ENCODE peak calls at places on chromosomes 6 and 20, in six cellular contexts. One of them, this sample, is unnamed.

GRCh38 chr6:6736753-6737654 is 148.5 kb downstream of the LY86 start:
- DNase-seq in NT2/D1: no peak
- DNase-seq in HCT116: no peak
- DNase-seq in HepG2: no peak
- DNase-seq in K562: peak; percentile 87
- DNase-seq in GM12878: no peak
- DNase-seq in this sample: no peak

GRCh38 chr6:168216139-168216538 is 103.4 kb downstream of the DACT2 start:
- DNase-seq in NT2/D1: peak; percentile 44
- DNase-seq in HCT116: no peak
- DNase-seq in HepG2: no peak
- DNase-seq in K562: no peak
- DNase-seq in GM12878: no peak
- DNase-seq in this sample: peak; percentile 41

GRCh38 chr6:47044418-47044817 is 2.3 kb upstream of the ADGRF1 start:
- DNase-seq in NT2/D1: no peak
- DNase-seq in HCT116: peak; percentile 65
- DNase-seq in HepG2: no peak
- DNase-seq in K562: no peak
- DNase-seq in GM12878: no peak
- DNase-seq in this sample: no peak

GRCh38 chr6:37492236-37493046 is 7.3 kb downstream of the CCDC167 start:
- DNase-seq in NT2/D1: no peak
- DNase-seq in HCT116: no peak
- DNase-seq in HepG2: no peak
- DNase-seq in K562: no peak
- DNase-seq in GM12878: no peak
- DNase-seq in this sample: no peak

GRCh38 chr6:51843470-51844390 is 243.7 kb downstream of the PKHD1 start:
- DNase-seq in NT2/D1: no peak
- DNase-seq in HCT116: no peak
- DNase-seq in HepG2: no peak
- DNase-seq in K562: no peak
- DNase-seq in GM12878: no peak
- DNase-seq in this sample: no peak

GRCh38 chr6:39901116-39901655 is 33.1 kb downstream of the MOCS1 start:
- DNase-seq in NT2/D1: no peak
- DNase-seq in HCT116: no peak
- DNase-seq in HepG2: no peak
- DNase-seq in K562: no peak
- DNase-seq in GM12878: no peak
- DNase-seq in this sample: no peak

GRCh38 chr6:16086970-16087369 is 41.9 kb upstream of the MYLIP start:
- DNase-seq in NT2/D1: no peak
- DNase-seq in HCT116: no peak
- DNase-seq in HepG2: no peak
- DNase-seq in K562: no peak
- DNase-seq in GM12878: no peak
- DNase-seq in this sample: no peak

GRCh38 chr20:62634330-62634967 is 7.9 kb upstream of the SLCO4A1 start:
- DNase-seq in NT2/D1: no peak
- DNase-seq in HCT116: no peak
- DNase-seq in HepG2: no peak
- DNase-seq in K562: no peak
- DNase-seq in GM12878: no peak
- DNase-seq in this sample: no peak

GRCh38 chr6:2531426-2532208 is 219.1 kb downstream of the MYLK4 start:
- DNase-seq in NT2/D1: no peak
- DNase-seq in HCT116: no peak
- DNase-seq in HepG2: no peak
- DNase-seq in K562: no peak
- DNase-seq in GM12878: no peak
- DNase-seq in this sample: no peak

GRCh38 chr20:46128310-46129151 is 10.4 kb downstream of the CD40 start:
- DNase-seq in NT2/D1: no peak
- DNase-seq in HCT116: no peak
- DNase-seq in HepG2: peak; percentile 23
- DNase-seq in K562: peak; percentile 70
- DNase-seq in GM12878: no peak
- DNase-seq in this sample: no peak

GRCh38 chr20:2006452-2007381 is 12.9 kb upstream of the PDYN start:
- DNase-seq in NT2/D1: no peak
- DNase-seq in HCT116: peak; percentile 19
- DNase-seq in HepG2: peak; percentile 46
- DNase-seq in K562: peak; percentile 70
- DNase-seq in GM12878: no peak
- DNase-seq in this sample: no peak

GRCh38 chr6:130376921-130377320 is 11.1 kb downstream of the TMEM200A start:
- DNase-seq in NT2/D1: no peak
- DNase-seq in HCT116: no peak
- DNase-seq in HepG2: no peak
- DNase-seq in K562: no peak
- DNase-seq in GM12878: no peak
- DNase-seq in this sample: no peak

GRCh38 chr6:149563203-149563927 is 2.8 kb upstream of the GINM1 start:
- DNase-seq in NT2/D1: no peak
- DNase-seq in HCT116: no peak
- DNase-seq in HepG2: no peak
- DNase-seq in K562: no peak
- DNase-seq in GM12878: no peak
- DNase-seq in this sample: no peak

GRCh38 chr6:134373282-134373922 is 55.5 kb upstream of the SGK1 start:
- DNase-seq in NT2/D1: no peak
- DNase-seq in HCT116: no peak
- DNase-seq in HepG2: no peak
- DNase-seq in K562: no peak
- DNase-seq in GM12878: peak; percentile 85
- DNase-seq in this sample: no peak

GRCh38 chr6:41093729-41094128 is 21.0 kb downstream of the NFYA start:
- DNase-seq in NT2/D1: no peak
- DNase-seq in HCT116: no peak
- DNase-seq in HepG2: no peak
- DNase-seq in K562: no peak
- DNase-seq in GM12878: no peak
- DNase-seq in this sample: no peak

GRCh38 chr20:4161447-4162251 is 146.3 kb upstream of the RNF24 start:
- DNase-seq in NT2/D1: no peak
- DNase-seq in HCT116: no peak
- DNase-seq in HepG2: peak; percentile 25
- DNase-seq in K562: no peak
- DNase-seq in GM12878: peak; percentile 19
- DNase-seq in this sample: no peak

GRCh38 chr6:33958208-33958862 is 154.5 kb upstream of the MLN start:
- DNase-seq in NT2/D1: no peak
- DNase-seq in HCT116: no peak
- DNase-seq in HepG2: peak; percentile 13
- DNase-seq in K562: peak; percentile 56
- DNase-seq in GM12878: no peak
- DNase-seq in this sample: peak; percentile 82

GRCh38 chr6:113539202-113539601 is 317.9 kb upstream of the MARCKS start:
- DNase-seq in NT2/D1: no peak
- DNase-seq in HCT116: no peak
- DNase-seq in HepG2: no peak
- DNase-seq in K562: no peak
- DNase-seq in GM12878: no peak
- DNase-seq in this sample: no peak

GRCh38 chr6:19855510-19855909 is 18.3 kb downstream of the ID4 start:
- DNase-seq in NT2/D1: no peak
- DNase-seq in HCT116: no peak
- DNase-seq in HepG2: no peak
- DNase-seq in K562: no peak
- DNase-seq in GM12878: no peak
- DNase-seq in this sample: no peak

GRCh38 chr20:53413188-53413631 is 180.4 kb downstream of the ZNF217 start:
- DNase-seq in NT2/D1: peak; percentile 42
- DNase-seq in HCT116: peak; percentile 50
- DNase-seq in HepG2: peak; percentile 83
- DNase-seq in K562: peak; percentile 62
- DNase-seq in GM12878: peak; percentile 52
- DNase-seq in this sample: peak; percentile 73

GRCh38 chr6:9581155-9581554 is 833.7 kb downstream of the TFAP2A start:
- DNase-seq in NT2/D1: no peak
- DNase-seq in HCT116: no peak
- DNase-seq in HepG2: no peak
- DNase-seq in K562: no peak
- DNase-seq in GM12878: no peak
- DNase-seq in this sample: no peak

GRCh38 chr6:9583946-9584345 is 830.9 kb downstream of the TFAP2A start:
- DNase-seq in NT2/D1: no peak
- DNase-seq in HCT116: no peak
- DNase-seq in HepG2: no peak
- DNase-seq in K562: no peak
- DNase-seq in GM12878: no peak
- DNase-seq in this sample: no peak
- TF ChIP-seq ZNF274 in NT2/D1: no peak
- TF ChIP-seq ZNF274 in HCT116: no peak
- TF ChIP-seq ZNF274 in HepG2: no peak
- TF ChIP-seq ZNF274 in K562: no peak
- TF ChIP-seq ZNF274 in GM12878: no peak
- TF ChIP-seq ZNF274 in this sample: no peak

DNA sequence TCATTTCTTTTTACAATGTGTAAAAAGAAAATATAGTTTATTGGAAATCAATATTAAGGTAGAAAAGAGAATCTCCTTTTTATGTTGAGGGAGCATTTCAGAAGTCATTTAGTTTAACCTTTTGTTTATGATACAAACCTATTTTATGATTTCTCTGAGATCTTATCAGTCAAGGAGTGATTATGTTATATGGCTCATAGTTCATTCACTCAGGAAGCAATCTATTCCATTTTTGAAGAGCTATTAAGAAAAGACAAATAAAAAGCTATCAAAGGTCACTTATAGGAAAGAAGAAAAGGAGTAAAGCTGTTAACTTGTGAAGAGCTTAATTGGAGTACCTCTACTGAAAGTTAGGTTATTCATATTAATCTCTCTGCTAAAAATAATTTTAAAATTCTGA is 526.6 kb upstream of the JAG1 start:
- DNase-seq in NT2/D1: no peak
- DNase-seq in HCT116: no peak
- DNase-seq in HepG2: no peak
- DNase-seq in K562: no peak
- DNase-seq in GM12878: no peak
- DNase-seq in this sample: no peak
- TF ChIP-seq ZNF274 in NT2/D1: no peak
- TF ChIP-seq ZNF274 in HCT116: no peak
- TF ChIP-seq ZNF274 in HepG2: no peak
- TF ChIP-seq ZNF274 in K562: no peak
- TF ChIP-seq ZNF274 in GM12878: no peak
- TF ChIP-seq ZNF274 in this sample: no peak

GRCh38 chr20:23078351-23078993 is 7.7 kb downstream of the CD93 start:
- DNase-seq in NT2/D1: no peak
- DNase-seq in HCT116: no peak
- DNase-seq in HepG2: no peak
- DNase-seq in K562: no peak
- DNase-seq in GM12878: no peak
- DNase-seq in this sample: no peak

GRCh38 chr20:23079926-23080325 is 6.2 kb downstream of the CD93 start:
- DNase-seq in NT2/D1: no peak
- DNase-seq in HCT116: no peak
- DNase-seq in HepG2: no peak
- DNase-seq in K562: no peak
- DNase-seq in GM12878: no peak
- DNase-seq in this sample: no peak

GRCh38 chr20:23077277-23077676 is 8.8 kb downstream of the CD93 start:
- DNase-seq in NT2/D1: no peak
- DNase-seq in HCT116: no peak
- DNase-seq in HepG2: no peak
- DNase-seq in K562: no peak
- DNase-seq in GM12878: no peak
- DNase-seq in this sample: no peak

GRCh38 chr20:23080521-23080920 is 5.6 kb downstream of the CD93 start:
- DNase-seq in NT2/D1: no peak
- DNase-seq in HCT116: no peak
- DNase-seq in HepG2: no peak
- DNase-seq in K562: no peak
- DNase-seq in GM12878: no peak
- DNase-seq in this sample: no peak

DNA sequence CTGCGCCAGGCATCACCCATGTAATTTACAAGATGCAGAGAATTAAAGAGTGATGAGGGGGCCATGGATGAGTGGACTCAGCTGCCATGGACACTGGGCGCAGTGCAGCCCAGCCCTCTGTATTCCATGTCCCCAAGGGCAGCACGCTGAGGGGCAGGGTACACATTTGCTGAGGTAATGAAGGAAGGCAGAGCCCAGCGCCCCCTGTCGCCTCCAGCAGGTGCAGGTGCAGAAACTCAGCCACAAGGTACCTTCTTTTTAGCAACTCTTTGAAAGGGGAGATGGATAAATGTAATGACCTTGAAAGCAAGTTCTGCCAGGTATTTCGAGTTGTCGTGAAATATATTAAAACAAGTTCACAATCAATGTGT is 7.1 kb downstream of the CD93 start:
- DNase-seq in NT2/D1: no peak
- DNase-seq in HCT116: no peak
- DNase-seq in HepG2: peak; percentile 16
- DNase-seq in K562: peak; percentile 31
- DNase-seq in GM12878: no peak
- DNase-seq in this sample: peak; percentile 70
- TF ChIP-seq ZNF274 in NT2/D1: no peak
- TF ChIP-seq ZNF274 in HCT116: no peak
- TF ChIP-seq ZNF274 in HepG2: no peak
- TF ChIP-seq ZNF274 in K562: no peak
- TF ChIP-seq ZNF274 in GM12878: no peak
- TF ChIP-seq ZNF274 in this sample: no peak

GRCh38 chr6:81614292-81614691 is 138.2 kb downstream of the TENT5A start:
- DNase-seq in NT2/D1: no peak
- DNase-seq in HCT116: no peak
- DNase-seq in HepG2: peak; percentile 13
- DNase-seq in K562: no peak
- DNase-seq in GM12878: no peak
- DNase-seq in this sample: no peak

GRCh38 chr6:81612136-81612535 is 140.3 kb downstream of the TENT5A start:
- DNase-seq in NT2/D1: no peak
- DNase-seq in HCT116: no peak
- DNase-seq in HepG2: no peak
- DNase-seq in K562: no peak
- DNase-seq in GM12878: no peak
- DNase-seq in this sample: no peak

GRCh38 chr6:81609736-81610135 is 142.7 kb downstream of the TENT5A start:
- DNase-seq in NT2/D1: no peak
- DNase-seq in HCT116: no peak
- DNase-seq in HepG2: no peak
- DNase-seq in K562: no peak
- DNase-seq in GM12878: no peak
- DNase-seq in this sample: no peak

GRCh38 chr6:81608776-81609175 is 143.7 kb downstream of the TENT5A start:
- DNase-seq in NT2/D1: no peak
- DNase-seq in HCT116: no peak
- DNase-seq in HepG2: no peak
- DNase-seq in K562: no peak
- DNase-seq in GM12878: no peak
- DNase-seq in this sample: no peak

DNA sequence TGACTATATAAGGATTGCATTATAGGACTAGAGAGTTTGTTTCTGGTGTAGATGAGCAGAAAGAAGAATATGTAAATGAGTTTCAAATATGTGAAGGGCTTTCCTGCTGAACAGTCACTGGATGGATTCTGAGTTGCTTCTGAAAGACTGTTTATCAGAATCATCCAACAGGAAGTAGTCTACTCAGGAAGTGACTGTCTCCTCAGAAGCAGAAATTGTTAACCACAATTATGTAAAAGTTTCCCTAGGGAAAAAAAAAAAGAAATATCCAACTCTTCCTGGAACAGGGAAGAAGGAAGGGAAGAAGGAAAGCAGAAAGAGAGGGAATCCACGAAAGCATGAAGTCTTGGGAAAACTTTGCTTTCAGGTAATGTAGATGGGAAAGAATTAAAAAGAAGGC is 138.9 kb downstream of the TENT5A start:
- DNase-seq in NT2/D1: no peak
- DNase-seq in HCT116: no peak
- DNase-seq in HepG2: no peak
- DNase-seq in K562: no peak
- DNase-seq in GM12878: no peak
- DNase-seq in this sample: no peak
- TF ChIP-seq ZNF274 in NT2/D1: no peak
- TF ChIP-seq ZNF274 in HCT116: no peak
- TF ChIP-seq ZNF274 in HepG2: no peak
- TF ChIP-seq ZNF274 in K562: no peak
- TF ChIP-seq ZNF274 in GM12878: no peak
- TF ChIP-seq ZNF274 in this sample: no peak

This sample was measured in H1.